ENCODE peak calls at places on chromosomes 7 and 10, in six cellular contexts. One of them, this sample, is unnamed.

GRCh38 chr7:30910369-30911073 is 1.1 kb upstream of the AQP1 start:
- DNase-seq in activated CD4-positive, alpha-beta T cell treated with anti-CD3 and anti-CD28 coated beads, Interleukin-2, amount 10 ng/mL, durations not matched to agents 7 days and 5 days: no peak
- DNase-seq in right cardiac atrium: no peak
- DNase-seq in activated naive CD4-positive, alpha-beta T cell treated with anti-CD3 and anti-CD28 coated beads for 36 hours: no peak
- DNase-seq in nephron progenitor cell: no peak
- DNase-seq in tibial nerve: no peak
- DNase-seq in this sample: no peak

GRCh38 chr10:69655124-69655867 is 25.2 kb downstream of the FAM241B start:
- DNase-seq in activated CD4-positive, alpha-beta T cell treated with anti-CD3 and anti-CD28 coated beads, Interleukin-2, amount 10 ng/mL, durations not matched to agents 7 days and 5 days: no peak
- DNase-seq in right cardiac atrium: no peak
- DNase-seq in activated naive CD4-positive, alpha-beta T cell treated with anti-CD3 and anti-CD28 coated beads for 36 hours: no peak
- DNase-seq in nephron progenitor cell: no peak
- DNase-seq in tibial nerve: no peak
- DNase-seq in this sample: no peak

GRCh38 chr7:68694656-68695055 is 903.6 kb upstream of the AUTS2 start:
- DNase-seq in activated CD4-positive, alpha-beta T cell treated with anti-CD3 and anti-CD28 coated beads, Interleukin-2, amount 10 ng/mL, durations not matched to agents 7 days and 5 days: no peak
- DNase-seq in right cardiac atrium: no peak
- DNase-seq in activated naive CD4-positive, alpha-beta T cell treated with anti-CD3 and anti-CD28 coated beads for 36 hours: no peak
- DNase-seq in nephron progenitor cell: no peak
- DNase-seq in tibial nerve: no peak
- DNase-seq in this sample: no peak

GRCh38 chr10:117578999-117579590 is 36.5 kb downstream of the EMX2 start:
- DNase-seq in activated CD4-positive, alpha-beta T cell treated with anti-CD3 and anti-CD28 coated beads, Interleukin-2, amount 10 ng/mL, durations not matched to agents 7 days and 5 days: no peak
- DNase-seq in right cardiac atrium: no peak
- DNase-seq in activated naive CD4-positive, alpha-beta T cell treated with anti-CD3 and anti-CD28 coated beads for 36 hours: no peak
- DNase-seq in nephron progenitor cell: no peak
- DNase-seq in tibial nerve: no peak
- DNase-seq in this sample: no peak

GRCh38 chr7:155852426-155853301 is 40.4 kb upstream of the SHH start:
- DNase-seq in activated CD4-positive, alpha-beta T cell treated with anti-CD3 and anti-CD28 coated beads, Interleukin-2, amount 10 ng/mL, durations not matched to agents 7 days and 5 days: peak; percentile 2
- DNase-seq in right cardiac atrium: no peak
- DNase-seq in activated naive CD4-positive, alpha-beta T cell treated with anti-CD3 and anti-CD28 coated beads for 36 hours: no peak
- DNase-seq in nephron progenitor cell: no peak
- DNase-seq in tibial nerve: no peak
- DNase-seq in this sample: peak; percentile 24

GRCh38 chr7:30684351-30684750 is 2.1 kb upstream of the CRHR2 start:
- DNase-seq in activated CD4-positive, alpha-beta T cell treated with anti-CD3 and anti-CD28 coated beads, Interleukin-2, amount 10 ng/mL, durations not matched to agents 7 days and 5 days: no peak
- DNase-seq in right cardiac atrium: no peak
- DNase-seq in activated naive CD4-positive, alpha-beta T cell treated with anti-CD3 and anti-CD28 coated beads for 36 hours: no peak
- DNase-seq in nephron progenitor cell: no peak
- DNase-seq in tibial nerve: no peak
- DNase-seq in this sample: no peak

GRCh38 chr10:70300461-70300860 is 16.7 kb upstream of the NPFFR1 start:
- DNase-seq in activated CD4-positive, alpha-beta T cell treated with anti-CD3 and anti-CD28 coated beads, Interleukin-2, amount 10 ng/mL, durations not matched to agents 7 days and 5 days: no peak
- DNase-seq in right cardiac atrium: no peak
- DNase-seq in activated naive CD4-positive, alpha-beta T cell treated with anti-CD3 and anti-CD28 coated beads for 36 hours: no peak
- DNase-seq in nephron progenitor cell: no peak
- DNase-seq in tibial nerve: no peak
- DNase-seq in this sample: no peak

GRCh38 chr10:24463683-24464426 is 254.9 kb downstream of the KIAA1217 start:
- DNase-seq in activated CD4-positive, alpha-beta T cell treated with anti-CD3 and anti-CD28 coated beads, Interleukin-2, amount 10 ng/mL, durations not matched to agents 7 days and 5 days: peak; percentile 19
- DNase-seq in right cardiac atrium: no peak
- DNase-seq in activated naive CD4-positive, alpha-beta T cell treated with anti-CD3 and anti-CD28 coated beads for 36 hours: peak; percentile 44
- DNase-seq in nephron progenitor cell: no peak
- DNase-seq in tibial nerve: no peak
- DNase-seq in this sample: peak; percentile 63

GRCh38 chr7:7970620-7971307 is 2.2 kb downstream of the GLCCI1 start:
- DNase-seq in activated CD4-positive, alpha-beta T cell treated with anti-CD3 and anti-CD28 coated beads, Interleukin-2, amount 10 ng/mL, durations not matched to agents 7 days and 5 days: peak; percentile 25
- DNase-seq in right cardiac atrium: no peak
- DNase-seq in activated naive CD4-positive, alpha-beta T cell treated with anti-CD3 and anti-CD28 coated beads for 36 hours: no peak
- DNase-seq in nephron progenitor cell: no peak
- DNase-seq in tibial nerve: no peak
- DNase-seq in this sample: peak; percentile 21

GRCh38 chr7:43689115-43689514 is 40.2 kb downstream of the COA1 start:
- DNase-seq in activated CD4-positive, alpha-beta T cell treated with anti-CD3 and anti-CD28 coated beads, Interleukin-2, amount 10 ng/mL, durations not matched to agents 7 days and 5 days: no peak
- DNase-seq in right cardiac atrium: no peak
- DNase-seq in activated naive CD4-positive, alpha-beta T cell treated with anti-CD3 and anti-CD28 coated beads for 36 hours: no peak
- DNase-seq in nephron progenitor cell: no peak
- DNase-seq in tibial nerve: no peak
- DNase-seq in this sample: no peak

GRCh38 chr7:24926623-24927539 is 53.1 kb downstream of the OSBPL3 start:
- DNase-seq in activated CD4-positive, alpha-beta T cell treated with anti-CD3 and anti-CD28 coated beads, Interleukin-2, amount 10 ng/mL, durations not matched to agents 7 days and 5 days: no peak
- DNase-seq in right cardiac atrium: no peak
- DNase-seq in activated naive CD4-positive, alpha-beta T cell treated with anti-CD3 and anti-CD28 coated beads for 36 hours: no peak
- DNase-seq in nephron progenitor cell: no peak
- DNase-seq in tibial nerve: no peak
- DNase-seq in this sample: no peak

GRCh38 chr10:102112210-102112817 is 7.9 kb downstream of the LDB1 start:
- DNase-seq in activated CD4-positive, alpha-beta T cell treated with anti-CD3 and anti-CD28 coated beads, Interleukin-2, amount 10 ng/mL, durations not matched to agents 7 days and 5 days: no peak
- DNase-seq in right cardiac atrium: no peak
- DNase-seq in activated naive CD4-positive, alpha-beta T cell treated with anti-CD3 and anti-CD28 coated beads for 36 hours: no peak
- DNase-seq in nephron progenitor cell: no peak
- DNase-seq in tibial nerve: no peak
- DNase-seq in this sample: no peak

GRCh38 chr10:60032723-60033122 is 126.4 kb upstream of the CCDC6 start:
- DNase-seq in activated CD4-positive, alpha-beta T cell treated with anti-CD3 and anti-CD28 coated beads, Interleukin-2, amount 10 ng/mL, durations not matched to agents 7 days and 5 days: peak; percentile 45
- DNase-seq in right cardiac atrium: no peak
- DNase-seq in activated naive CD4-positive, alpha-beta T cell treated with anti-CD3 and anti-CD28 coated beads for 36 hours: peak; percentile 79
- DNase-seq in nephron progenitor cell: no peak
- DNase-seq in tibial nerve: peak; percentile 81
- DNase-seq in this sample: peak; percentile 78

GRCh38 chr7:542935-543789 is 23.5 kb upstream of the PDGFA start:
- DNase-seq in activated CD4-positive, alpha-beta T cell treated with anti-CD3 and anti-CD28 coated beads, Interleukin-2, amount 10 ng/mL, durations not matched to agents 7 days and 5 days: no peak
- DNase-seq in right cardiac atrium: peak; percentile 73
- DNase-seq in activated naive CD4-positive, alpha-beta T cell treated with anti-CD3 and anti-CD28 coated beads for 36 hours: no peak
- DNase-seq in nephron progenitor cell: no peak
- DNase-seq in tibial nerve: no peak
- DNase-seq in this sample: no peak

GRCh38 chr7:6306471-6306870 is 34.0 kb upstream of the CYTH3 start:
- DNase-seq in activated CD4-positive, alpha-beta T cell treated with anti-CD3 and anti-CD28 coated beads, Interleukin-2, amount 10 ng/mL, durations not matched to agents 7 days and 5 days: no peak
- DNase-seq in right cardiac atrium: no peak
- DNase-seq in activated naive CD4-positive, alpha-beta T cell treated with anti-CD3 and anti-CD28 coated beads for 36 hours: no peak
- DNase-seq in nephron progenitor cell: no peak
- DNase-seq in tibial nerve: no peak
- DNase-seq in this sample: no peak

GRCh38 chr7:151816562-151817314 is 60.2 kb downstream of the PRKAG2 start:
- DNase-seq in activated CD4-positive, alpha-beta T cell treated with anti-CD3 and anti-CD28 coated beads, Interleukin-2, amount 10 ng/mL, durations not matched to agents 7 days and 5 days: no peak
- DNase-seq in right cardiac atrium: no peak
- DNase-seq in activated naive CD4-positive, alpha-beta T cell treated with anti-CD3 and anti-CD28 coated beads for 36 hours: no peak
- DNase-seq in nephron progenitor cell: no peak
- DNase-seq in tibial nerve: no peak
- DNase-seq in this sample: no peak

GRCh38 chr10:60883187-60883586 is 60.8 kb downstream of the RHOBTB1 start:
- DNase-seq in activated CD4-positive, alpha-beta T cell treated with anti-CD3 and anti-CD28 coated beads, Interleukin-2, amount 10 ng/mL, durations not matched to agents 7 days and 5 days: peak; percentile 22
- DNase-seq in right cardiac atrium: no peak
- DNase-seq in activated naive CD4-positive, alpha-beta T cell treated with anti-CD3 and anti-CD28 coated beads for 36 hours: peak; percentile 6
- DNase-seq in nephron progenitor cell: no peak
- DNase-seq in tibial nerve: no peak
- DNase-seq in this sample: peak; percentile 26

GRCh38 chr7:99244942-99245341 is 27.7 kb upstream of the MYH16 start:
- DNase-seq in activated CD4-positive, alpha-beta T cell treated with anti-CD3 and anti-CD28 coated beads, Interleukin-2, amount 10 ng/mL, durations not matched to agents 7 days and 5 days: no peak
- DNase-seq in right cardiac atrium: no peak
- DNase-seq in activated naive CD4-positive, alpha-beta T cell treated with anti-CD3 and anti-CD28 coated beads for 36 hours: no peak
- DNase-seq in nephron progenitor cell: no peak
- DNase-seq in tibial nerve: no peak
- DNase-seq in this sample: no peak

GRCh38 chr10:70886921-70887665 is 1.3 kb downstream of the PCBD1 start:
- DNase-seq in activated CD4-positive, alpha-beta T cell treated with anti-CD3 and anti-CD28 coated beads, Interleukin-2, amount 10 ng/mL, durations not matched to agents 7 days and 5 days: no peak
- DNase-seq in right cardiac atrium: no peak
- DNase-seq in activated naive CD4-positive, alpha-beta T cell treated with anti-CD3 and anti-CD28 coated beads for 36 hours: no peak
- DNase-seq in nephron progenitor cell: no peak
- DNase-seq in tibial nerve: no peak
- DNase-seq in this sample: no peak

GRCh38 chr7:117169907-117170306 is 153.0 kb downstream of the WNT2 start:
- DNase-seq in activated CD4-positive, alpha-beta T cell treated with anti-CD3 and anti-CD28 coated beads, Interleukin-2, amount 10 ng/mL, durations not matched to agents 7 days and 5 days: no peak
- DNase-seq in right cardiac atrium: no peak
- DNase-seq in activated naive CD4-positive, alpha-beta T cell treated with anti-CD3 and anti-CD28 coated beads for 36 hours: no peak
- DNase-seq in nephron progenitor cell: no peak
- DNase-seq in tibial nerve: no peak
- DNase-seq in this sample: no peak

GRCh38 chr7:925601-926000 is 28.9 kb downstream of the ADAP1 start:
- DNase-seq in activated CD4-positive, alpha-beta T cell treated with anti-CD3 and anti-CD28 coated beads, Interleukin-2, amount 10 ng/mL, durations not matched to agents 7 days and 5 days: no peak
- DNase-seq in right cardiac atrium: peak; percentile 43
- DNase-seq in activated naive CD4-positive, alpha-beta T cell treated with anti-CD3 and anti-CD28 coated beads for 36 hours: no peak
- DNase-seq in nephron progenitor cell: no peak
- DNase-seq in tibial nerve: no peak
- DNase-seq in this sample: peak; percentile 85

GRCh38 chr10:119049777-119050176 is 20.3 kb downstream of the NANOS1 start:
- DNase-seq in activated CD4-positive, alpha-beta T cell treated with anti-CD3 and anti-CD28 coated beads, Interleukin-2, amount 10 ng/mL, durations not matched to agents 7 days and 5 days: no peak
- DNase-seq in right cardiac atrium: no peak
- DNase-seq in activated naive CD4-positive, alpha-beta T cell treated with anti-CD3 and anti-CD28 coated beads for 36 hours: no peak
- DNase-seq in nephron progenitor cell: no peak
- DNase-seq in tibial nerve: no peak
- DNase-seq in this sample: no peak

GRCh38 chr7:100901921-100902332 is 6.2 kb upstream of the ACHE start:
- DNase-seq in activated CD4-positive, alpha-beta T cell treated with anti-CD3 and anti-CD28 coated beads, Interleukin-2, amount 10 ng/mL, durations not matched to agents 7 days and 5 days: no peak
- DNase-seq in right cardiac atrium: no peak
- DNase-seq in activated naive CD4-positive, alpha-beta T cell treated with anti-CD3 and anti-CD28 coated beads for 36 hours: no peak
- DNase-seq in nephron progenitor cell: no peak
- DNase-seq in tibial nerve: no peak
- DNase-seq in this sample: peak; percentile 77

GRCh38 chr10:33334839-33335549 is 527 bp upstream of the NRP1 start:
- DNase-seq in activated CD4-positive, alpha-beta T cell treated with anti-CD3 and anti-CD28 coated beads, Interleukin-2, amount 10 ng/mL, durations not matched to agents 7 days and 5 days: no peak
- DNase-seq in right cardiac atrium: peak; percentile 82
- DNase-seq in activated naive CD4-positive, alpha-beta T cell treated with anti-CD3 and anti-CD28 coated beads for 36 hours: peak; percentile 55
- DNase-seq in nephron progenitor cell: peak; percentile 78
- DNase-seq in tibial nerve: peak; percentile 58
- DNase-seq in this sample: peak; percentile 71

GRCh38 chr10:98463022-98463421 is 16.3 kb upstream of the HPS1 start:
- DNase-seq in activated CD4-positive, alpha-beta T cell treated with anti-CD3 and anti-CD28 coated beads, Interleukin-2, amount 10 ng/mL, durations not matched to agents 7 days and 5 days: no peak
- DNase-seq in right cardiac atrium: no peak
- DNase-seq in activated naive CD4-positive, alpha-beta T cell treated with anti-CD3 and anti-CD28 coated beads for 36 hours: no peak
- DNase-seq in nephron progenitor cell: no peak
- DNase-seq in tibial nerve: no peak
- DNase-seq in this sample: no peak

GRCh38 chr10:112902730-112903129 is 47.3 kb upstream of the TCF7L2 start:
- DNase-seq in activated CD4-positive, alpha-beta T cell treated with anti-CD3 and anti-CD28 coated beads, Interleukin-2, amount 10 ng/mL, durations not matched to agents 7 days and 5 days: no peak
- DNase-seq in right cardiac atrium: no peak
- DNase-seq in activated naive CD4-positive, alpha-beta T cell treated with anti-CD3 and anti-CD28 coated beads for 36 hours: no peak
- DNase-seq in nephron progenitor cell: no peak
- DNase-seq in tibial nerve: no peak
- DNase-seq in this sample: no peak

GRCh38 chr10:30215131-30215530 is 133.9 kb downstream of the MTPAP start:
- DNase-seq in activated CD4-positive, alpha-beta T cell treated with anti-CD3 and anti-CD28 coated beads, Interleukin-2, amount 10 ng/mL, durations not matched to agents 7 days and 5 days: no peak
- DNase-seq in right cardiac atrium: no peak
- DNase-seq in activated naive CD4-positive, alpha-beta T cell treated with anti-CD3 and anti-CD28 coated beads for 36 hours: no peak
- DNase-seq in nephron progenitor cell: no peak
- DNase-seq in tibial nerve: no peak
- DNase-seq in this sample: no peak

GRCh38 chr10:119246862-119247549 is 39.6 kb downstream of the GRK5 start:
- DNase-seq in activated CD4-positive, alpha-beta T cell treated with anti-CD3 and anti-CD28 coated beads, Interleukin-2, amount 10 ng/mL, durations not matched to agents 7 days and 5 days: no peak
- DNase-seq in right cardiac atrium: peak; percentile 70
- DNase-seq in activated naive CD4-positive, alpha-beta T cell treated with anti-CD3 and anti-CD28 coated beads for 36 hours: no peak
- DNase-seq in nephron progenitor cell: no peak
- DNase-seq in tibial nerve: peak; percentile 65
- DNase-seq in this sample: no peak

GRCh38 chr10:103554488-103555320 is 61.2 kb downstream of the NEURL1 start:
- DNase-seq in activated CD4-positive, alpha-beta T cell treated with anti-CD3 and anti-CD28 coated beads, Interleukin-2, amount 10 ng/mL, durations not matched to agents 7 days and 5 days: peak; percentile 11
- DNase-seq in right cardiac atrium: peak; percentile 51
- DNase-seq in activated naive CD4-positive, alpha-beta T cell treated with anti-CD3 and anti-CD28 coated beads for 36 hours: peak; percentile 38
- DNase-seq in nephron progenitor cell: peak; percentile 81
- DNase-seq in tibial nerve: no peak
- DNase-seq in this sample: peak; percentile 73

GRCh38 chr7:92366730-92367129 is 80.6 kb upstream of the GATAD1 start:
- DNase-seq in activated CD4-positive, alpha-beta T cell treated with anti-CD3 and anti-CD28 coated beads, Interleukin-2, amount 10 ng/mL, durations not matched to agents 7 days and 5 days: no peak
- DNase-seq in right cardiac atrium: no peak
- DNase-seq in activated naive CD4-positive, alpha-beta T cell treated with anti-CD3 and anti-CD28 coated beads for 36 hours: no peak
- DNase-seq in nephron progenitor cell: no peak
- DNase-seq in tibial nerve: no peak
- DNase-seq in this sample: no peak

GRCh38 chr10:50909334-50910014 is 24.0 kb upstream of the A1CF start:
- DNase-seq in activated CD4-positive, alpha-beta T cell treated with anti-CD3 and anti-CD28 coated beads, Interleukin-2, amount 10 ng/mL, durations not matched to agents 7 days and 5 days: no peak
- DNase-seq in right cardiac atrium: no peak
- DNase-seq in activated naive CD4-positive, alpha-beta T cell treated with anti-CD3 and anti-CD28 coated beads for 36 hours: no peak
- DNase-seq in nephron progenitor cell: no peak
- DNase-seq in tibial nerve: no peak
- DNase-seq in this sample: no peak

GRCh38 chr7:26101471-26102151 is 50.4 kb upstream of the NFE2L3 start:
- DNase-seq in activated CD4-positive, alpha-beta T cell treated with anti-CD3 and anti-CD28 coated beads, Interleukin-2, amount 10 ng/mL, durations not matched to agents 7 days and 5 days: no peak
- DNase-seq in right cardiac atrium: peak; percentile 22
- DNase-seq in activated naive CD4-positive, alpha-beta T cell treated with anti-CD3 and anti-CD28 coated beads for 36 hours: peak; percentile 30
- DNase-seq in nephron progenitor cell: peak; percentile 69
- DNase-seq in tibial nerve: peak; percentile 18
- DNase-seq in this sample: no peak

GRCh38 chr10:50393784-50394183 is 142.5 kb upstream of the ASAH2 start:
- DNase-seq in activated CD4-positive, alpha-beta T cell treated with anti-CD3 and anti-CD28 coated beads, Interleukin-2, amount 10 ng/mL, durations not matched to agents 7 days and 5 days: no peak
- DNase-seq in right cardiac atrium: no peak
- DNase-seq in activated naive CD4-positive, alpha-beta T cell treated with anti-CD3 and anti-CD28 coated beads for 36 hours: no peak
- DNase-seq in nephron progenitor cell: no peak
- DNase-seq in tibial nerve: no peak
- DNase-seq in this sample: peak; percentile 45

GRCh38 chr10:126736737-126737136 is 66.2 kb upstream of the C10orf90 start:
- DNase-seq in activated CD4-positive, alpha-beta T cell treated with anti-CD3 and anti-CD28 coated beads, Interleukin-2, amount 10 ng/mL, durations not matched to agents 7 days and 5 days: no peak
- DNase-seq in right cardiac atrium: no peak
- DNase-seq in activated naive CD4-positive, alpha-beta T cell treated with anti-CD3 and anti-CD28 coated beads for 36 hours: no peak
- DNase-seq in nephron progenitor cell: no peak
- DNase-seq in tibial nerve: no peak
- DNase-seq in this sample: no peak

GRCh38 chr10:88421590-88421989 is 161.5 kb downstream of the RNLS start:
- DNase-seq in activated CD4-positive, alpha-beta T cell treated with anti-CD3 and anti-CD28 coated beads, Interleukin-2, amount 10 ng/mL, durations not matched to agents 7 days and 5 days: no peak
- DNase-seq in right cardiac atrium: no peak
- DNase-seq in activated naive CD4-positive, alpha-beta T cell treated with anti-CD3 and anti-CD28 coated beads for 36 hours: no peak
- DNase-seq in nephron progenitor cell: no peak
- DNase-seq in tibial nerve: no peak
- DNase-seq in this sample: no peak

GRCh38 chr7:2734084-2734601 is 46.1 kb downstream of the AMZ1 start:
- DNase-seq in activated CD4-positive, alpha-beta T cell treated with anti-CD3 and anti-CD28 coated beads, Interleukin-2, amount 10 ng/mL, durations not matched to agents 7 days and 5 days: no peak
- DNase-seq in right cardiac atrium: no peak
- DNase-seq in activated naive CD4-positive, alpha-beta T cell treated with anti-CD3 and anti-CD28 coated beads for 36 hours: no peak
- DNase-seq in nephron progenitor cell: no peak
- DNase-seq in tibial nerve: no peak
- DNase-seq in this sample: no peak

GRCh38 chr7:38905026-38905759 is 3.8 kb downstream of the VPS41 start:
- DNase-seq in activated CD4-positive, alpha-beta T cell treated with anti-CD3 and anti-CD28 coated beads, Interleukin-2, amount 10 ng/mL, durations not matched to agents 7 days and 5 days: no peak
- DNase-seq in right cardiac atrium: no peak
- DNase-seq in activated naive CD4-positive, alpha-beta T cell treated with anti-CD3 and anti-CD28 coated beads for 36 hours: no peak
- DNase-seq in nephron progenitor cell: no peak
- DNase-seq in tibial nerve: no peak
- DNase-seq in this sample: no peak

GRCh38 chr7:141956084-141956483 is 9.3 kb upstream of the CLEC5A start:
- DNase-seq in activated CD4-positive, alpha-beta T cell treated with anti-CD3 and anti-CD28 coated beads, Interleukin-2, amount 10 ng/mL, durations not matched to agents 7 days and 5 days: no peak
- DNase-seq in right cardiac atrium: no peak
- DNase-seq in activated naive CD4-positive, alpha-beta T cell treated with anti-CD3 and anti-CD28 coated beads for 36 hours: no peak
- DNase-seq in nephron progenitor cell: no peak
- DNase-seq in tibial nerve: no peak
- DNase-seq in this sample: no peak

GRCh38 chr10:18868919-18869318 is 179.7 kb upstream of the MALRD1 start:
- DNase-seq in activated CD4-positive, alpha-beta T cell treated with anti-CD3 and anti-CD28 coated beads, Interleukin-2, amount 10 ng/mL, durations not matched to agents 7 days and 5 days: no peak
- DNase-seq in right cardiac atrium: no peak
- DNase-seq in activated naive CD4-positive, alpha-beta T cell treated with anti-CD3 and anti-CD28 coated beads for 36 hours: no peak
- DNase-seq in nephron progenitor cell: no peak
- DNase-seq in tibial nerve: no peak
- DNase-seq in this sample: no peak